ENCODE peak calls at places on chromosomes 5 and 9, in four cellular contexts. Z, S, O and K are unnamed samples.

GRCh38 chr5:171420429-171421231 is 1.2 kb downstream of the FGF18 start:
- DNase-seq in Z (no peak), S (peak; percentile 83), O (no peak), K (peak; percentile 25)

GRCh38 chr5:132475531-132475930 is 15.0 kb downstream of the IRF1 start:
- DNase-seq in Z (peak; percentile 38), S (peak; percentile 34), O (no peak), K (no peak)

GRCh38 chr9:125747765-125748510 is 765 bp downstream of the PBX3 start:
- DNase-seq in Z (no peak), S (peak; percentile 31), O (no peak), K (no peak)

GRCh38 chr5:140794594-140795258 is at the start of gene PCDHA2:
- DNase-seq in Z (no peak), S (no peak), O (no peak), K (no peak)

GRCh38 chr9:129559506-129559881 is 61.4 kb downstream of the C9orf50 start:
- DNase-seq in Z (no peak), S (no peak), O (no peak), K (peak; percentile 58)

GRCh38 chr5:80958611-80959010 is 1.6 kb upstream of the RASGRF2 start:
- DNase-seq in Z (no peak), S (no peak), O (no peak), K (no peak)

GRCh38 chr5:172283862-172284274 is 304 bp upstream of the UBTD2 start:
- DNase-seq in Z (peak; percentile 50), S (peak; percentile 85), O (no peak), K (peak; percentile 80)

GRCh38 chr5:57911466-57911865 is 428.9 kb upstream of the ACTBL2 start:
- DNase-seq in Z (no peak), S (no peak), O (no peak), K (no peak)

GRCh38 chr5:66646570-66646969 is 50.4 kb downstream of the MAST4 start:
- DNase-seq in Z (no peak), S (peak; percentile 58), O (no peak), K (no peak)

GRCh38 chr9:95017661-95018060 is 291.2 kb downstream of the AOPEP start:
- DNase-seq in Z (no peak), S (no peak), O (no peak), K (no peak)

GRCh38 chr5:139796061-139796806 is 626 bp downstream of the PSD2 start:
- DNase-seq in Z (no peak), S (no peak), O (no peak), K (no peak)

GRCh38 chr5:124007675-124008398 is 495.9 kb downstream of the CSNK1G3 start:
- DNase-seq in Z (no peak), S (no peak), O (no peak), K (no peak)

GRCh38 chr9:85617271-85617670 is 124.5 kb downstream of the AGTPBP1 start:
- DNase-seq in Z (no peak), S (no peak), O (no peak), K (no peak)

GRCh38 chr5:59709346-59709821 is 184.1 kb downstream of the PDE4D start:
- DNase-seq in Z (no peak), S (no peak), O (no peak), K (no peak)

GRCh38 chr9:121735065-121735791 is 83.8 kb downstream of the DAB2IP start:
- DNase-seq in Z (peak; percentile 62), S (no peak), O (no peak), K (peak; percentile 49)

GRCh38 chr5:78320461-78320860 is 26.0 kb upstream of the AP3B1 start:
- DNase-seq in Z (peak; percentile 15), S (peak; percentile 32), O (no peak), K (no peak)

GRCh38 chr5:179254638-179255271 is 90.5 kb downstream of the ADAMTS2 start:
- DNase-seq in Z (no peak), S (no peak), O (no peak), K (no peak)

GRCh38 chr5:120258123-120258522 is 206.0 kb upstream of the PRR16 start:
- DNase-seq in Z (no peak), S (peak; percentile 15), O (no peak), K (no peak)

GRCh38 chr5:1229822-1230221 is 4.6 kb downstream of the SLC6A18 start:
- DNase-seq in Z (no peak), S (no peak), O (no peak), K (no peak)

GRCh38 chr5:149667084-149667826 is 62.9 kb upstream of the PPARGC1B start:
- DNase-seq in Z (peak; percentile 25), S (peak; percentile 30), O (no peak), K (no peak)

GRCh38 chr9:5479994-5480694 is 29.8 kb downstream of the CD274 start:
- DNase-seq in Z (no peak), S (no peak), O (no peak), K (no peak)

GRCh38 chr9:94631599-94631998 is 7.7 kb downstream of the FBP1 start:
- DNase-seq in Z (no peak), S (no peak), O (no peak), K (no peak)

GRCh38 chr9:91386765-91387164 is 25.0 kb upstream of the AUH start:
- DNase-seq in Z (no peak), S (no peak), O (no peak), K (no peak)

GRCh38 chr9:108780949-108781734 is 74.6 kb downstream of the ACTL7B start:
- DNase-seq in Z (no peak), S (no peak), O (no peak), K (no peak)

GRCh38 chr5:110625376-110625999 is 101.0 kb downstream of the TMEM232 start:
- DNase-seq in Z (peak; percentile 9), S (no peak), O (no peak), K (no peak)

GRCh38 chr5:176389114-176389768 is 690 bp downstream of the HIGD2A start:
- DNase-seq in Z (no peak), S (no peak), O (no peak), K (no peak)

GRCh38 chr9:133101356-133102189 is 19.5 kb downstream of the RALGDS start:
- DNase-seq in Z (no peak), S (no peak), O (no peak), K (no peak)

GRCh38 chr9:94061864-94062263 is 22.4 kb upstream of the PTPDC1 start:
- DNase-seq in Z (no peak), S (no peak), O (no peak), K (no peak)

GRCh38 chr5:89313044-89313443 is 430.1 kb upstream of the MEF2C start:
- DNase-seq in Z (no peak), S (no peak), O (no peak), K (no peak)

GRCh38 chr5:154477382-154478223 is 424 bp downstream of the HAND1 start:
- DNase-seq in Z (no peak), S (peak; percentile 14), O (no peak), K (no peak)

GRCh38 chr9:129712595-129713524 is 40.0 kb downstream of the PTGES start:
- DNase-seq in Z (no peak), S (no peak), O (no peak), K (no peak)

GRCh38 chr5:9140711-9141110 is 405.2 kb downstream of the SEMA5A start:
- DNase-seq in Z (no peak), S (no peak), O (no peak), K (no peak)
- H3K4me1 ChIP-seq in Z (no peaks in the 10 kb centered on the region), S (no peaks in the 10 kb centered on the region), O (no peaks in the 10 kb centered on the region), K (no peaks in the 10 kb centered on the region)

DNA sequence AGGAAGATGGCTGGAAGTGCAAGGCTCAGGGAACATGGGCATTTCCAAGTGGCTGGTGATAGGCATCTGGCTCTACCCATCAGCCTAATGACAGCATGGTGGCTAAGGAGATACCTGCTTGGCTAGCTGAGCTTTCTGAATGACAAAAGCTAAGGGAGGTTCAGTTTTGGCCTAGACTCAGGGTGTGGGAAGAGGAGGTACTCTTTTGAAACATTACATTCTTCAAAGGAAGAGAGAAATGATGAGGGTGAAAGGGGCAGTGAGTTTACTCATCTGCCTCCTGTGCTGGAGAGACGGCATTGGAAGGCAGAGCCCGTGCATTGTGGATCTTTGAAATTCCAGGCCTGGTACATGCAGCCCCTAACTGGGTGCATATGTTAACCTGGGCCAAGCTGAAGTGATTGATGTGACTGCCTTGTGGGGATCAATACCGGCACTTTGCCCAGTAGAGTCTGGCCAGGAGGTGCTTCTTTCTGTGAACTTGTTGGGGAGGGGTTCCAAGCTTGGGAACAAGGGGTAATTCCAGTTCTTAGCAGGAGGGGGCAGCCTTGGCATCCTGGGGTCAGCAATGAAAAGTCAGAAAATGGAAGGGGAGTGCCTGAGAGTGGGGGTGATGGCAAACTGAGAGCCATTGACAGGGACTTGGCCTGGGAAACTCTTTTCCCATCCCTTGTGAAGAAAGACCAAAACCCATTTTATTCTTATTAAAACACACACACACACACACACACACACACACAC is 108.6 kb downstream of the ACER2 start:
- DNase-seq in Z (no peak), S (no peak), O (no peak), K (peak; percentile 27)
- TF ChIP-seq CTCF in Z (peak; percentile 47), S (peak; percentile 19), O (no peak), K (peak; percentile 36)

GRCh38 chr9:114370985-114371335 is 16.8 kb downstream of the AKNA start:
- DNase-seq in Z (no peak), S (no peak), O (no peak), K (no peak)
- H3K4me1 ChIP-seq in Z (no peaks in the 10 kb centered on the region), S (no peaks in the 10 kb centered on the region), O (peaks cover 5% of the 10 kb centered on the region), K (peaks cover 8% of the 10 kb centered on the region)

GRCh38 chr5:96381526-96381925 is 51.5 kb downstream of the PCSK1 start:
- DNase-seq in Z (peak; percentile 72), S (no peak), O (no peak), K (peak; percentile 33)
- TF ChIP-seq CTCF in Z (peak; percentile 69), S (no peak), O (no peak), K (no peak)